ENCODE peak calls at places on chromosomes 16 and 17, in six cellular contexts. H is activated B cell treated with CpG ODN at 0.5 μM for 24 hours, Z is EL, O is NCI-H345, U is A549, W is lung. B is an unnamed sample.

GRCh38 chr17:75844530-75845057 is 390 bp upstream of the UNC13D start:
- DNase-seq in W (peak), Z (no peak), O (no peak), H (no peak), U (peak), B (no peak)

GRCh38 chr16:8832383-8833100 is 34.9 kb downstream of the PMM2 start:
- DNase-seq in W (no peak), H (no peak), U (no peak), O (no peak), Z (no peak), B (no peak)

GRCh38 chr17:30323895-30324319 is 9.9 kb downstream of the TMIGD1 start:
- DNase-seq in Z (peak), O (peak), H (no peak), U (peak), W (no peak), B (no peak)

GRCh38 chr17:34840758-34841157 is 120.5 kb downstream of the CCT6B start:
- DNase-seq in Z (no peak), U (no peak), O (no peak), W (no peak), H (no peak), B (no peak)

GRCh38 chr17:42121066-42121769 is at the start of gene KAT2A:
- DNase-seq in U (peak), H (peak), O (peak), Z (peak), W (peak), B (peak)

GRCh38 chr17:50884354-50885311 is 18.5 kb upstream of the TOB1 start:
- DNase-seq in U (no peak), Z (no peak), W (no peak), O (no peak), H (no peak), B (no peak)

GRCh38 chr16:17777461-17777863 is 306.7 kb upstream of the XYLT1 start:
- DNase-seq in W (no peak), Z (peak), O (peak), U (no peak), H (no peak), B (peak)

GRCh38 chr17:75838410-75838809 is 5.8 kb downstream of the UNC13D start:
- DNase-seq in Z (no peak), U (no peak), W (no peak), O (no peak), H (no peak), B (no peak)

GRCh38 chr17:77089118-77089477 is 51.7 kb upstream of the SEC14L1 start:
- DNase-seq in U (no peak), Z (no peak), W (no peak), O (no peak), H (no peak), B (no peak)

GRCh38 chr17:58352843-58353719 is 1.1 kb upstream of the SUPT4H1 start:
- DNase-seq in W (no peak), H (peak), O (no peak), U (no peak), Z (peak), B (peak)

GRCh38 chr17:78746263-78746948 is 35.7 kb downstream of the CYTH1 start:
- DNase-seq in W (no peak), O (no peak), H (no peak), Z (no peak), U (no peak), B (no peak)

GRCh38 chr17:4534515-4534914 is 20.7 kb downstream of the MYBBP1A start:
- DNase-seq in W (no peak), Z (no peak), U (no peak), O (no peak), H (no peak), B (no peak)

GRCh38 chr17:75457047-75457654 is 716 bp downstream of the TMEM94 start:
- DNase-seq in H (peak), U (peak), O (peak), Z (peak), W (no peak), B (peak)

GRCh38 chr17:38613981-38614779 is 8.4 kb upstream of the SRCIN1 start:
- DNase-seq in Z (no peak), O (no peak), W (no peak), H (no peak), U (no peak), B (no peak)